ENCODE peak calls at places on chromosomes 5 and 9, in ten cellular contexts. One of them, this sample, is unnamed.

GRCh38 chr9:129987047-129987446 is 55.9 kb downstream of the FNBP1 start:
- DNase-seq in fibroblast of the conjunctiva: no peak
- DNase-seq in GM06990: no peak
- DNase-seq in HL-60: no peak
- DNase-seq in nephron progenitor cell: no peak
- DNase-seq in activated T-helper 1 cell treated with anti-CD3 and anti-CD28 coated beads, Interleukin-2, amount 50 U/mL, for 16 hours: no peak
- DNase-seq in activated CD4-positive, CD25-positive, alpha-beta regulatory T cell treated with anti-CD3 and anti-CD28 coated beads, Interleukin-2, amount 50 U/mL, for 16 hours: no peak
- DNase-seq in foreskin fibroblast: no peak
- DNase-seq in activated gamma-delta T cell treated with Interleukin-2 at 50 U/mL for 16 hours: no peak
- DNase-seq in heart right ventricle: no peak
- DNase-seq in this sample: no peak

GRCh38 chr5:142886956-142887355 is 116.8 kb downstream of the ARHGAP26 start:
- DNase-seq in fibroblast of the conjunctiva: no peak
- DNase-seq in GM06990: no peak
- DNase-seq in HL-60: no peak
- DNase-seq in nephron progenitor cell: no peak
- DNase-seq in activated T-helper 1 cell treated with anti-CD3 and anti-CD28 coated beads, Interleukin-2, amount 50 U/mL, for 16 hours: no peak
- DNase-seq in activated CD4-positive, CD25-positive, alpha-beta regulatory T cell treated with anti-CD3 and anti-CD28 coated beads, Interleukin-2, amount 50 U/mL, for 16 hours: no peak
- DNase-seq in foreskin fibroblast: no peak
- DNase-seq in activated gamma-delta T cell treated with Interleukin-2 at 50 U/mL for 16 hours: no peak
- DNase-seq in heart right ventricle: no peak
- DNase-seq in this sample: no peak

GRCh38 chr9:127684576-127684975 is 22.2 kb upstream of the CFAP157 start:
- DNase-seq in fibroblast of the conjunctiva: peak
- DNase-seq in GM06990: no peak
- DNase-seq in HL-60: no peak
- DNase-seq in nephron progenitor cell: no peak
- DNase-seq in activated T-helper 1 cell treated with anti-CD3 and anti-CD28 coated beads, Interleukin-2, amount 50 U/mL, for 16 hours: no peak
- DNase-seq in activated CD4-positive, CD25-positive, alpha-beta regulatory T cell treated with anti-CD3 and anti-CD28 coated beads, Interleukin-2, amount 50 U/mL, for 16 hours: no peak
- DNase-seq in foreskin fibroblast: peak
- DNase-seq in activated gamma-delta T cell treated with Interleukin-2 at 50 U/mL for 16 hours: no peak
- DNase-seq in heart right ventricle: no peak
- DNase-seq in this sample: no peak

GRCh38 chr5:42943931-42944631 is 96.0 kb downstream of the ANXA2R start:
- DNase-seq in fibroblast of the conjunctiva: no peak
- DNase-seq in GM06990: no peak
- DNase-seq in HL-60: no peak
- DNase-seq in nephron progenitor cell: peak
- DNase-seq in activated T-helper 1 cell treated with anti-CD3 and anti-CD28 coated beads, Interleukin-2, amount 50 U/mL, for 16 hours: no peak
- DNase-seq in activated CD4-positive, CD25-positive, alpha-beta regulatory T cell treated with anti-CD3 and anti-CD28 coated beads, Interleukin-2, amount 50 U/mL, for 16 hours: no peak
- DNase-seq in foreskin fibroblast: no peak
- DNase-seq in activated gamma-delta T cell treated with Interleukin-2 at 50 U/mL for 16 hours: no peak
- DNase-seq in heart right ventricle: peak
- DNase-seq in this sample: no peak

GRCh38 chr5:34517249-34517648 is 138.9 kb upstream of the RAI14 start:
- DNase-seq in fibroblast of the conjunctiva: peak
- DNase-seq in GM06990: no peak
- DNase-seq in HL-60: no peak
- DNase-seq in nephron progenitor cell: no peak
- DNase-seq in activated T-helper 1 cell treated with anti-CD3 and anti-CD28 coated beads, Interleukin-2, amount 50 U/mL, for 16 hours: no peak
- DNase-seq in activated CD4-positive, CD25-positive, alpha-beta regulatory T cell treated with anti-CD3 and anti-CD28 coated beads, Interleukin-2, amount 50 U/mL, for 16 hours: no peak
- DNase-seq in foreskin fibroblast: peak
- DNase-seq in activated gamma-delta T cell treated with Interleukin-2 at 50 U/mL for 16 hours: no peak
- DNase-seq in heart right ventricle: no peak
- DNase-seq in this sample: no peak

GRCh38 chr9:3224931-3225330 is 300.9 kb downstream of the RFX3 start:
- DNase-seq in fibroblast of the conjunctiva: no peak
- DNase-seq in GM06990: no peak
- DNase-seq in HL-60: no peak
- DNase-seq in nephron progenitor cell: no peak
- DNase-seq in activated T-helper 1 cell treated with anti-CD3 and anti-CD28 coated beads, Interleukin-2, amount 50 U/mL, for 16 hours: no peak
- DNase-seq in activated CD4-positive, CD25-positive, alpha-beta regulatory T cell treated with anti-CD3 and anti-CD28 coated beads, Interleukin-2, amount 50 U/mL, for 16 hours: no peak
- DNase-seq in foreskin fibroblast: no peak
- DNase-seq in activated gamma-delta T cell treated with Interleukin-2 at 50 U/mL for 16 hours: no peak
- DNase-seq in heart right ventricle: peak
- DNase-seq in this sample: no peak

GRCh38 chr9:95970356-95970755 is 94.9 kb downstream of the ERCC6L2 start:
- DNase-seq in fibroblast of the conjunctiva: no peak
- DNase-seq in GM06990: no peak
- DNase-seq in HL-60: no peak
- DNase-seq in nephron progenitor cell: no peak
- DNase-seq in activated T-helper 1 cell treated with anti-CD3 and anti-CD28 coated beads, Interleukin-2, amount 50 U/mL, for 16 hours: no peak
- DNase-seq in activated CD4-positive, CD25-positive, alpha-beta regulatory T cell treated with anti-CD3 and anti-CD28 coated beads, Interleukin-2, amount 50 U/mL, for 16 hours: no peak
- DNase-seq in foreskin fibroblast: no peak
- DNase-seq in activated gamma-delta T cell treated with Interleukin-2 at 50 U/mL for 16 hours: no peak
- DNase-seq in heart right ventricle: no peak
- DNase-seq in this sample: no peak

GRCh38 chr5:67543704-67544103 is 347.1 kb upstream of the CD180 start:
- DNase-seq in fibroblast of the conjunctiva: peak
- DNase-seq in GM06990: no peak
- DNase-seq in HL-60: no peak
- DNase-seq in nephron progenitor cell: no peak
- DNase-seq in activated T-helper 1 cell treated with anti-CD3 and anti-CD28 coated beads, Interleukin-2, amount 50 U/mL, for 16 hours: no peak
- DNase-seq in activated CD4-positive, CD25-positive, alpha-beta regulatory T cell treated with anti-CD3 and anti-CD28 coated beads, Interleukin-2, amount 50 U/mL, for 16 hours: no peak
- DNase-seq in foreskin fibroblast: peak
- DNase-seq in activated gamma-delta T cell treated with Interleukin-2 at 50 U/mL for 16 hours: no peak
- DNase-seq in heart right ventricle: peak
- DNase-seq in this sample: no peak

GRCh38 chr5:169856571-169856970 is 123.7 kb downstream of the INSYN2B start:
- DNase-seq in fibroblast of the conjunctiva: peak
- DNase-seq in GM06990: no peak
- DNase-seq in HL-60: no peak
- DNase-seq in nephron progenitor cell: no peak
- DNase-seq in activated T-helper 1 cell treated with anti-CD3 and anti-CD28 coated beads, Interleukin-2, amount 50 U/mL, for 16 hours: no peak
- DNase-seq in activated CD4-positive, CD25-positive, alpha-beta regulatory T cell treated with anti-CD3 and anti-CD28 coated beads, Interleukin-2, amount 50 U/mL, for 16 hours: no peak
- DNase-seq in foreskin fibroblast: peak
- DNase-seq in activated gamma-delta T cell treated with Interleukin-2 at 50 U/mL for 16 hours: no peak
- DNase-seq in heart right ventricle: no peak
- DNase-seq in this sample: no peak

GRCh38 chr5:79480991-79481390 is 32.9 kb downstream of the HOMER1 start:
- DNase-seq in fibroblast of the conjunctiva: no peak
- DNase-seq in GM06990: no peak
- DNase-seq in HL-60: no peak
- DNase-seq in nephron progenitor cell: no peak
- DNase-seq in activated T-helper 1 cell treated with anti-CD3 and anti-CD28 coated beads, Interleukin-2, amount 50 U/mL, for 16 hours: no peak
- DNase-seq in activated CD4-positive, CD25-positive, alpha-beta regulatory T cell treated with anti-CD3 and anti-CD28 coated beads, Interleukin-2, amount 50 U/mL, for 16 hours: no peak
- DNase-seq in foreskin fibroblast: no peak
- DNase-seq in activated gamma-delta T cell treated with Interleukin-2 at 50 U/mL for 16 hours: no peak
- DNase-seq in heart right ventricle: no peak
- DNase-seq in this sample: no peak

GRCh38 chr5:92917044-92917443 is 664.0 kb downstream of the NR2F1-AS1 start:
- DNase-seq in fibroblast of the conjunctiva: no peak
- DNase-seq in GM06990: no peak
- DNase-seq in HL-60: no peak
- DNase-seq in nephron progenitor cell: no peak
- DNase-seq in activated T-helper 1 cell treated with anti-CD3 and anti-CD28 coated beads, Interleukin-2, amount 50 U/mL, for 16 hours: no peak
- DNase-seq in activated CD4-positive, CD25-positive, alpha-beta regulatory T cell treated with anti-CD3 and anti-CD28 coated beads, Interleukin-2, amount 50 U/mL, for 16 hours: no peak
- DNase-seq in foreskin fibroblast: no peak
- DNase-seq in activated gamma-delta T cell treated with Interleukin-2 at 50 U/mL for 16 hours: no peak
- DNase-seq in heart right ventricle: no peak
- DNase-seq in this sample: no peak

GRCh38 chr9:36802171-36802920 is 229.7 kb downstream of the MELK start:
- DNase-seq in fibroblast of the conjunctiva: no peak
- DNase-seq in GM06990: no peak
- DNase-seq in HL-60: no peak
- DNase-seq in nephron progenitor cell: no peak
- DNase-seq in activated T-helper 1 cell treated with anti-CD3 and anti-CD28 coated beads, Interleukin-2, amount 50 U/mL, for 16 hours: no peak
- DNase-seq in activated CD4-positive, CD25-positive, alpha-beta regulatory T cell treated with anti-CD3 and anti-CD28 coated beads, Interleukin-2, amount 50 U/mL, for 16 hours: no peak
- DNase-seq in foreskin fibroblast: peak
- DNase-seq in activated gamma-delta T cell treated with Interleukin-2 at 50 U/mL for 16 hours: no peak
- DNase-seq in heart right ventricle: no peak
- DNase-seq in this sample: no peak

GRCh38 chr9:121916008-121916407 is 177.1 kb downstream of the TTLL11 start:
- DNase-seq in fibroblast of the conjunctiva: no peak
- DNase-seq in GM06990: no peak
- DNase-seq in HL-60: no peak
- DNase-seq in nephron progenitor cell: no peak
- DNase-seq in activated T-helper 1 cell treated with anti-CD3 and anti-CD28 coated beads, Interleukin-2, amount 50 U/mL, for 16 hours: no peak
- DNase-seq in activated CD4-positive, CD25-positive, alpha-beta regulatory T cell treated with anti-CD3 and anti-CD28 coated beads, Interleukin-2, amount 50 U/mL, for 16 hours: no peak
- DNase-seq in foreskin fibroblast: no peak
- DNase-seq in activated gamma-delta T cell treated with Interleukin-2 at 50 U/mL for 16 hours: no peak
- DNase-seq in heart right ventricle: no peak
- DNase-seq in this sample: no peak

GRCh38 chr9:134521817-134522501 is 119.6 kb upstream of the COL5A1 start:
- DNase-seq in fibroblast of the conjunctiva: no peak
- DNase-seq in GM06990: no peak
- DNase-seq in HL-60: no peak
- DNase-seq in nephron progenitor cell: no peak
- DNase-seq in activated T-helper 1 cell treated with anti-CD3 and anti-CD28 coated beads, Interleukin-2, amount 50 U/mL, for 16 hours: no peak
- DNase-seq in activated CD4-positive, CD25-positive, alpha-beta regulatory T cell treated with anti-CD3 and anti-CD28 coated beads, Interleukin-2, amount 50 U/mL, for 16 hours: no peak
- DNase-seq in foreskin fibroblast: no peak
- DNase-seq in activated gamma-delta T cell treated with Interleukin-2 at 50 U/mL for 16 hours: no peak
- DNase-seq in heart right ventricle: no peak
- DNase-seq in this sample: no peak

GRCh38 chr9:126673689-126674364 is 60.1 kb downstream of the LMX1B start:
- DNase-seq in fibroblast of the conjunctiva: no peak
- DNase-seq in GM06990: no peak
- DNase-seq in HL-60: no peak
- DNase-seq in nephron progenitor cell: peak
- DNase-seq in activated T-helper 1 cell treated with anti-CD3 and anti-CD28 coated beads, Interleukin-2, amount 50 U/mL, for 16 hours: no peak
- DNase-seq in activated CD4-positive, CD25-positive, alpha-beta regulatory T cell treated with anti-CD3 and anti-CD28 coated beads, Interleukin-2, amount 50 U/mL, for 16 hours: no peak
- DNase-seq in foreskin fibroblast: no peak
- DNase-seq in activated gamma-delta T cell treated with Interleukin-2 at 50 U/mL for 16 hours: no peak
- DNase-seq in heart right ventricle: no peak
- DNase-seq in this sample: no peak

GRCh38 chr9:33220681-33221567 is 19.0 kb upstream of the SPINK4 start:
- DNase-seq in fibroblast of the conjunctiva: no peak
- DNase-seq in GM06990: peak
- DNase-seq in HL-60: peak
- DNase-seq in nephron progenitor cell: no peak
- DNase-seq in activated T-helper 1 cell treated with anti-CD3 and anti-CD28 coated beads, Interleukin-2, amount 50 U/mL, for 16 hours: no peak
- DNase-seq in activated CD4-positive, CD25-positive, alpha-beta regulatory T cell treated with anti-CD3 and anti-CD28 coated beads, Interleukin-2, amount 50 U/mL, for 16 hours: no peak
- DNase-seq in foreskin fibroblast: no peak
- DNase-seq in activated gamma-delta T cell treated with Interleukin-2 at 50 U/mL for 16 hours: no peak
- DNase-seq in heart right ventricle: no peak
- DNase-seq in this sample: no peak

GRCh38 chr5:133876266-133876665 is 92.2 kb downstream of the C5orf15 start:
- DNase-seq in fibroblast of the conjunctiva: no peak
- DNase-seq in GM06990: no peak
- DNase-seq in HL-60: no peak
- DNase-seq in nephron progenitor cell: no peak
- DNase-seq in activated T-helper 1 cell treated with anti-CD3 and anti-CD28 coated beads, Interleukin-2, amount 50 U/mL, for 16 hours: no peak
- DNase-seq in activated CD4-positive, CD25-positive, alpha-beta regulatory T cell treated with anti-CD3 and anti-CD28 coated beads, Interleukin-2, amount 50 U/mL, for 16 hours: no peak
- DNase-seq in foreskin fibroblast: no peak
- DNase-seq in activated gamma-delta T cell treated with Interleukin-2 at 50 U/mL for 16 hours: no peak
- DNase-seq in heart right ventricle: no peak
- DNase-seq in this sample: no peak

GRCh38 chr5:42840279-42840678 is 28.6 kb upstream of the SELENOP start:
- DNase-seq in fibroblast of the conjunctiva: peak
- DNase-seq in GM06990: no peak
- DNase-seq in HL-60: peak
- DNase-seq in nephron progenitor cell: no peak
- DNase-seq in activated T-helper 1 cell treated with anti-CD3 and anti-CD28 coated beads, Interleukin-2, amount 50 U/mL, for 16 hours: no peak
- DNase-seq in activated CD4-positive, CD25-positive, alpha-beta regulatory T cell treated with anti-CD3 and anti-CD28 coated beads, Interleukin-2, amount 50 U/mL, for 16 hours: no peak
- DNase-seq in foreskin fibroblast: peak
- DNase-seq in activated gamma-delta T cell treated with Interleukin-2 at 50 U/mL for 16 hours: no peak
- DNase-seq in heart right ventricle: peak
- DNase-seq in this sample: no peak

GRCh38 chr9:111730937-111731567 is 63.7 kb downstream of the SHOC1 start:
- DNase-seq in fibroblast of the conjunctiva: peak
- DNase-seq in GM06990: no peak
- DNase-seq in HL-60: no peak
- DNase-seq in nephron progenitor cell: no peak
- DNase-seq in activated T-helper 1 cell treated with anti-CD3 and anti-CD28 coated beads, Interleukin-2, amount 50 U/mL, for 16 hours: no peak
- DNase-seq in activated CD4-positive, CD25-positive, alpha-beta regulatory T cell treated with anti-CD3 and anti-CD28 coated beads, Interleukin-2, amount 50 U/mL, for 16 hours: no peak
- DNase-seq in foreskin fibroblast: peak
- DNase-seq in activated gamma-delta T cell treated with Interleukin-2 at 50 U/mL for 16 hours: no peak
- DNase-seq in heart right ventricle: no peak
- DNase-seq in this sample: no peak

GRCh38 chr9:114317665-114318357 is 5.1 kb upstream of the ORM1 start:
- DNase-seq in fibroblast of the conjunctiva: peak
- DNase-seq in GM06990: no peak
- DNase-seq in HL-60: peak
- DNase-seq in nephron progenitor cell: no peak
- DNase-seq in activated T-helper 1 cell treated with anti-CD3 and anti-CD28 coated beads, Interleukin-2, amount 50 U/mL, for 16 hours: no peak
- DNase-seq in activated CD4-positive, CD25-positive, alpha-beta regulatory T cell treated with anti-CD3 and anti-CD28 coated beads, Interleukin-2, amount 50 U/mL, for 16 hours: no peak
- DNase-seq in foreskin fibroblast: no peak
- DNase-seq in activated gamma-delta T cell treated with Interleukin-2 at 50 U/mL for 16 hours: no peak
- DNase-seq in heart right ventricle: no peak
- DNase-seq in this sample: no peak

GRCh38 chr5:146291421-146292074 is 47.1 kb upstream of the POU4F3 start:
- DNase-seq in fibroblast of the conjunctiva: peak
- DNase-seq in GM06990: no peak
- DNase-seq in HL-60: peak
- DNase-seq in nephron progenitor cell: peak
- DNase-seq in activated T-helper 1 cell treated with anti-CD3 and anti-CD28 coated beads, Interleukin-2, amount 50 U/mL, for 16 hours: no peak
- DNase-seq in activated CD4-positive, CD25-positive, alpha-beta regulatory T cell treated with anti-CD3 and anti-CD28 coated beads, Interleukin-2, amount 50 U/mL, for 16 hours: no peak
- DNase-seq in foreskin fibroblast: peak
- DNase-seq in activated gamma-delta T cell treated with Interleukin-2 at 50 U/mL for 16 hours: no peak
- DNase-seq in heart right ventricle: peak
- DNase-seq in this sample: no peak

GRCh38 chr5:139745121-139745799 is 50.3 kb upstream of the PSD2 start:
- DNase-seq in fibroblast of the conjunctiva: peak
- DNase-seq in GM06990: peak
- DNase-seq in HL-60: no peak
- DNase-seq in nephron progenitor cell: no peak
- DNase-seq in activated T-helper 1 cell treated with anti-CD3 and anti-CD28 coated beads, Interleukin-2, amount 50 U/mL, for 16 hours: no peak
- DNase-seq in activated CD4-positive, CD25-positive, alpha-beta regulatory T cell treated with anti-CD3 and anti-CD28 coated beads, Interleukin-2, amount 50 U/mL, for 16 hours: no peak
- DNase-seq in foreskin fibroblast: peak
- DNase-seq in activated gamma-delta T cell treated with Interleukin-2 at 50 U/mL for 16 hours: no peak
- DNase-seq in heart right ventricle: no peak
- DNase-seq in this sample: peak

GRCh38 chr5:127930311-127930710 is 153.3 kb upstream of the SLC12A2 start:
- DNase-seq in fibroblast of the conjunctiva: no peak
- DNase-seq in GM06990: no peak
- DNase-seq in HL-60: no peak
- DNase-seq in nephron progenitor cell: no peak
- DNase-seq in activated T-helper 1 cell treated with anti-CD3 and anti-CD28 coated beads, Interleukin-2, amount 50 U/mL, for 16 hours: no peak
- DNase-seq in activated CD4-positive, CD25-positive, alpha-beta regulatory T cell treated with anti-CD3 and anti-CD28 coated beads, Interleukin-2, amount 50 U/mL, for 16 hours: no peak
- DNase-seq in foreskin fibroblast: no peak
- DNase-seq in activated gamma-delta T cell treated with Interleukin-2 at 50 U/mL for 16 hours: no peak
- DNase-seq in heart right ventricle: peak
- DNase-seq in this sample: no peak

GRCh38 chr5:98016771-98017170 is 756.7 kb upstream of the RGMB start:
- DNase-seq in fibroblast of the conjunctiva: no peak
- DNase-seq in GM06990: no peak
- DNase-seq in HL-60: no peak
- DNase-seq in nephron progenitor cell: no peak
- DNase-seq in activated T-helper 1 cell treated with anti-CD3 and anti-CD28 coated beads, Interleukin-2, amount 50 U/mL, for 16 hours: no peak
- DNase-seq in activated CD4-positive, CD25-positive, alpha-beta regulatory T cell treated with anti-CD3 and anti-CD28 coated beads, Interleukin-2, amount 50 U/mL, for 16 hours: no peak
- DNase-seq in foreskin fibroblast: no peak
- DNase-seq in activated gamma-delta T cell treated with Interleukin-2 at 50 U/mL for 16 hours: no peak
- DNase-seq in heart right ventricle: no peak
- DNase-seq in this sample: no peak

GRCh38 chr5:134714120-134714519 is 24.2 kb upstream of the CAMLG start:
- DNase-seq in fibroblast of the conjunctiva: no peak
- DNase-seq in GM06990: no peak
- DNase-seq in HL-60: no peak
- DNase-seq in nephron progenitor cell: no peak
- DNase-seq in activated T-helper 1 cell treated with anti-CD3 and anti-CD28 coated beads, Interleukin-2, amount 50 U/mL, for 16 hours: no peak
- DNase-seq in activated CD4-positive, CD25-positive, alpha-beta regulatory T cell treated with anti-CD3 and anti-CD28 coated beads, Interleukin-2, amount 50 U/mL, for 16 hours: no peak
- DNase-seq in foreskin fibroblast: no peak
- DNase-seq in activated gamma-delta T cell treated with Interleukin-2 at 50 U/mL for 16 hours: no peak
- DNase-seq in heart right ventricle: no peak
- DNase-seq in this sample: no peak

GRCh38 chr5:1167728-1168709 is 33.4 kb upstream of the SLC6A19 start:
- DNase-seq in fibroblast of the conjunctiva: peak
- DNase-seq in GM06990: peak
- DNase-seq in HL-60: peak
- DNase-seq in nephron progenitor cell: peak
- DNase-seq in activated T-helper 1 cell treated with anti-CD3 and anti-CD28 coated beads, Interleukin-2, amount 50 U/mL, for 16 hours: peak
- DNase-seq in activated CD4-positive, CD25-positive, alpha-beta regulatory T cell treated with anti-CD3 and anti-CD28 coated beads, Interleukin-2, amount 50 U/mL, for 16 hours: peak
- DNase-seq in foreskin fibroblast: peak
- DNase-seq in activated gamma-delta T cell treated with Interleukin-2 at 50 U/mL for 16 hours: peak
- DNase-seq in heart right ventricle: peak
- DNase-seq in this sample: peak

GRCh38 chr9:113720495-113720894 is 155.6 kb upstream of the ZNF618 start:
- DNase-seq in fibroblast of the conjunctiva: no peak
- DNase-seq in GM06990: no peak
- DNase-seq in HL-60: no peak
- DNase-seq in nephron progenitor cell: no peak
- DNase-seq in activated T-helper 1 cell treated with anti-CD3 and anti-CD28 coated beads, Interleukin-2, amount 50 U/mL, for 16 hours: no peak
- DNase-seq in activated CD4-positive, CD25-positive, alpha-beta regulatory T cell treated with anti-CD3 and anti-CD28 coated beads, Interleukin-2, amount 50 U/mL, for 16 hours: no peak
- DNase-seq in foreskin fibroblast: no peak
- DNase-seq in activated gamma-delta T cell treated with Interleukin-2 at 50 U/mL for 16 hours: no peak
- DNase-seq in heart right ventricle: no peak
- DNase-seq in this sample: no peak

GRCh38 chr5:102715405-102715804 is 39.7 kb upstream of the PAM start:
- DNase-seq in fibroblast of the conjunctiva: peak
- DNase-seq in GM06990: no peak
- DNase-seq in HL-60: no peak
- DNase-seq in nephron progenitor cell: no peak
- DNase-seq in activated T-helper 1 cell treated with anti-CD3 and anti-CD28 coated beads, Interleukin-2, amount 50 U/mL, for 16 hours: no peak
- DNase-seq in activated CD4-positive, CD25-positive, alpha-beta regulatory T cell treated with anti-CD3 and anti-CD28 coated beads, Interleukin-2, amount 50 U/mL, for 16 hours: no peak
- DNase-seq in foreskin fibroblast: peak
- DNase-seq in activated gamma-delta T cell treated with Interleukin-2 at 50 U/mL for 16 hours: no peak
- DNase-seq in heart right ventricle: no peak
- DNase-seq in this sample: no peak

This sample was measured in stimulated activated CD4-positive, alpha-beta T cell treated with anti-CD3 and anti-CD28 coated beads, Interleukin-12 subunit alpha, Interleukin-12 subunit beta, amount 100 ng/mL, for 24 hours.